ENCODE peak calls at places on chromosomes 7 and 10, in five cellular contexts. P is NT2/D1, Q is cardiac muscle cell, Z is pancreas, R is A673. Y is an unnamed sample. For H3K27me3 and H3K36me3, the result is how much of the 10 kb centered on the place peaks cover.

GRCh38 chr10:12719365-12719764 is 282.1 kb downstream of the CCDC3 start:
- DNase-seq in P (no peak), Q (no peak), Z (no peak), R (peak), Y (no peak)

GRCh38 chr7:140596751-140597424 is 43.7 kb downstream of the DENND2A start:
- DNase-seq in P (no peak), Q (no peak), Z (no peak), R (no peak), Y (no peak)

GRCh38 chr10:22911889-22912762 is 15.7 kb upstream of the ARMC3 start:
- DNase-seq in P (no peak), Q (peak), Z (no peak), R (peak), Y (no peak)

GRCh38 chr10:122543676-122544075 is 16.9 kb upstream of the DMBT1 start:
- DNase-seq in P (no peak), Q (no peak), Z (no peak), R (no peak), Y (no peak)

GRCh38 chr10:103736763-103737162 is 118.6 kb downstream of the SH3PXD2A start:
- DNase-seq in P (no peak), Q (no peak), Z (no peak), R (peak), Y (no peak)

GRCh38 chr10:50575477-50576244 is 48.1 kb downstream of the SGMS1 start:
- DNase-seq in P (no peak), Q (no peak), Z (no peak), R (no peak), Y (no peak)

GRCh38 chr10:10869592-10869991 is 148.1 kb upstream of the CELF2 start:
- DNase-seq in P (no peak), Q (no peak), Z (no peak), R (peak), Y (no peak)

GRCh38 chr10:5159126-5159525 is 25.8 kb downstream of the AKR1C8 start:
- DNase-seq in P (no peak), Q (no peak), Z (no peak), R (peak), Y (no peak)

GRCh38 chr7:31938650-31939049 is 131.6 kb downstream of the PDE1C start:
- DNase-seq in P (no peak), Q (no peak), Z (no peak), R (peak), Y (no peak)

GRCh38 chr10:126846959-126847358 is 58.3 kb upstream of the DOCK1 start:
- DNase-seq in P (no peak), Q (no peak), Z (no peak), R (no peak), Y (no peak)

GRCh38 chr7:42479452-42480303 is 242.7 kb upstream of the GLI3 start:
- DNase-seq in P (no peak), Q (no peak), Z (no peak), R (no peak), Y (no peak)

GRCh38 chr10:51035344-51035743 is 38.9 kb upstream of the PRKG1 start:
- DNase-seq in P (no peak), Q (no peak), Z (no peak), R (no peak), Y (no peak)

GRCh38 chr10:35000936-35001335 is 89.2 kb downstream of the CUL2 start:
- DNase-seq in P (no peak), Q (peak), Z (no peak), R (no peak), Y (no peak)

GRCh38 chr7:28761485-28761884 is 196.6 kb downstream of the TRIL start:
- DNase-seq in P (no peak), Q (no peak), Z (no peak), R (no peak), Y (no peak)

GRCh38 chr10:6049031-6049400 is 13.2 kb downstream of the IL2RA start:
- DNase-seq in P (no peak), Q (no peak), Z (no peak), R (no peak), Y (no peak)

GRCh38 chr7:82755705-82756551 is 312.4 kb upstream of the CACNA2D1 start:
- DNase-seq in P (no peak), Q (no peak), Z (no peak), R (no peak), Y (no peak)

GRCh38 chr7:133854739-133855138 is 272.4 kb upstream of the LRGUK start:
- DNase-seq in P (no peak), Q (peak), Z (no peak), R (peak), Y (no peak)

GRCh38 chr10:47331954-47332353 is 9.7 kb downstream of the GDF2 start:
- DNase-seq in P (no peak), Q (no peak), Z (no peak), R (no peak), Y (no peak)

GRCh38 chr10:12194752-12195271 is 879 bp downstream of the NUDT5 start:
- DNase-seq in P (no peak), Q (peak), Z (peak), R (peak), Y (peak)

GRCh38 chr7:24851791-24852190 is 94.5 kb upstream of the GSDME start:
- DNase-seq in P (peak), Q (no peak), Z (no peak), R (peak), Y (peak)

GRCh38 chr7:138008588-138009349 is 6.9 kb upstream of the CREB3L2 start:
- DNase-seq in P (peak), Q (peak), Z (no peak), R (peak), Y (peak)

GRCh38 chr10:52566471-52567246 is 205.9 kb downstream of the MBL2 start:
- DNase-seq in P (no peak), Q (peak), Z (no peak), R (peak), Y (no peak)

GRCh38 chr10:21078410-21079329 is 181.6 kb upstream of the NEBL start:
- DNase-seq in P (peak), Q (peak), Z (peak), R (peak), Y (peak)

DNA sequence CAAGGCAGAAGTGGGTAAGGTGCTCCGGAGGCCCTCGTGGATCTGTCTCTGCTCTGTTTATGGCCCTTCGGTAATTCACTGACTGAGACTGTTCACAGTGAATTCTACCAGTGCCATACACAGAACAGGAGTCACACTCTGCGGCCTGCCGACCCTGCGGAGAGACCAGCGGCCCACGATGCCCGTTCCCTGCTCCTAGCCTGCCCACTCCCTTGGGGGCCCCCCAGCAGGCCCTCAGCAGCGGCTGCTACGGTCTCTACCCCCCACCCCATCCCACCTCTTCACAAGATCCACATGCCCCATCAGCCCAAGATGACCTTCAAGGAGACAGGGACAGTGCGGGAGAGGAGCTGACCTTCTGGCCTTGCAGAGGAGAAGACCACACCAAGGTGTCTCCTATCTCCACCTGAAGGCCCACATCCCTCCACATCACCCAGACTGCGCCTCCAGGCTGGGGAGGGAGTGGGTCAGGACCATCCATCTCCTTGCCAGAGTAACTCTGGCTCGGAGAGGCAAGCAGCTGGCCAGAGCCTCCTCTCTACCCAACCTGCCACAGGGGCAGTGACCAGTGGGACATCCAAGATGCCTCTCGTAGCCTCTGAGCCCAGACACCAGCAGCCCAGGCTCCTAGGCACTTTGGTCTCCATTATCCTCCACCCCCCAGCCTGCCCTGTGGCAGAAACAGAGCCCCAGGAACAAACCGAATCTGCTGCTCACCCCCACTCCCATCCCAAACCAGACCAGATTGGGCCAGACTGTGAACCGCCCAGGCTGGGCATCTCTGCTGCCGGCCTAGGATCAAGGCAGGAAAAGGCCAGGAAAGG is 163.6 kb downstream of the NRF1 start:
- DNase-seq in P (no peak), Q (no peak), Z (no peak), R (no peak), Y (no peak)
- H3K27me3 ChIP-seq in P (under half), Q (half or more), Z (under half), R (under half), Y (under half)

GRCh38 chr10:68787813-68788212 is 39.5 kb upstream of the STOX1 start:
- DNase-seq in P (no peak), Q (no peak), Z (no peak), R (no peak), Y (no peak)
- H3K36me3 ChIP-seq in P (half or more), Q (half or more), Z (under half), R (half or more), Y (under half)

GRCh38 chr10:132030898-132031463 is 34.8 kb upstream of the JAKMIP3 start:
- DNase-seq in P (no peak), Q (no peak), Z (no peak), R (no peak), Y (no peak)

GRCh38 chr10:132035476-132035875 is 30.3 kb upstream of the JAKMIP3 start:
- DNase-seq in P (no peak), Q (no peak), Z (no peak), R (no peak), Y (no peak)

GRCh38 chr10:132036887-132037675 is 28.7 kb upstream of the JAKMIP3 start:
- DNase-seq in P (peak), Q (peak), Z (peak), R (no peak), Y (no peak)

GRCh38 chr10:132036153-132036886 is 29.4 kb upstream of the JAKMIP3 start:
- DNase-seq in P (no peak), Q (peak), Z (peak), R (peak), Y (peak)

GRCh38 chr10:132033632-132034031 is 32.1 kb upstream of the JAKMIP3 start:
- DNase-seq in P (no peak), Q (no peak), Z (no peak), R (no peak), Y (no peak)
- H3K27me3 ChIP-seq in P (under half), Q (half or more), Z (under half), R (half or more), Y (under half)

GRCh38 chr10:79269969-79270368 is 77.3 kb upstream of the PPIF start:
- DNase-seq in P (no peak), Q (no peak), Z (no peak), R (no peak), Y (no peak)

GRCh38 chr10:79269443-79269842 is 77.8 kb upstream of the PPIF start:
- DNase-seq in P (no peak), Q (no peak), Z (no peak), R (no peak), Y (no peak)

GRCh38 chr10:79268717-79269116 is 78.6 kb upstream of the PPIF start:
- DNase-seq in P (no peak), Q (no peak), Z (no peak), R (no peak), Y (no peak)

GRCh38 chr10:79272353-79272752 is 74.9 kb upstream of the PPIF start:
- DNase-seq in P (no peak), Q (no peak), Z (no peak), R (no peak), Y (no peak)

DNA sequence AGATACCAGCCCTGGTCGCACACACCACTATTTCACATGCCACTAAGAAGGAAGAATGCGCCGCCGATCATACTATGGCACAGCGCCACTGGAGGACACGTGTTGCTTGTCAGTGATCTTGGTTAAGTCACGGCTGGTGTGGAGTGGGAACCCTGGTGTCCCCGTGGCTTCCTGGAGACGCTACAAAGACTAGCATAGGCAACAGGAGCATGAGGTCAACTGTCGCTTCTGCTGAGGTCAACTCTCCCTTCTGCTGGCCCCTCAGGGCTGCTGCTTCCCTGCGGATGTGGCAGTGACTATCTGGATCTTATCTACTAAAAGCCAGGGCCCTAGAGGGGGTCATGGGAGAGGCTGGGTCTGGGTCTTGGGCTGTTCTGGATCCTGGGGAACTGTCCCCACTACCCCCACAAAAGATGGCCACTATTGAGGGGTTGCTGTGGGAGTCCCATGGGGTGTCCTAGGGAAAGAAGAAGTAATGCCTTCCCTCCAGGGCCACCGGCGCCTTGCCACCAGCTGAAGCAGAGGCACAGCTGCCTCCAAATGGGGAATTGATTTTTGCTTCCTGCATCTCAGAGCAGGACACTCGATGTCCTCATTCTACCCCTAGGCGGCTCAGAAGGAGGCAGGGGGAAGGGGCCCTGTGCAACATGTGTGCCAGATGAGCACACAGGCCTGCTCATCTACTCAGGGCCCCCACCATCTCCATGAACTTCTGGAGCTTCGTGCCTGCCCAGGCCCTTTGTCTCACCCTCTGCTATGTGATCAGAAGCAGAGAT is 76.6 kb upstream of the PPIF start:
- DNase-seq in P (no peak), Q (no peak), Z (no peak), R (no peak), Y (no peak)
- H3K36me3 ChIP-seq in P (half or more), Q (under half), Z (under half), R (under half), Y (under half)

GRCh38 chr10:117486606-117487005 is 55.9 kb upstream of the EMX2 start:
- DNase-seq in P (no peak), Q (no peak), Z (no peak), R (no peak), Y (no peak)

GRCh38 chr10:117483056-117483590 is 59.4 kb upstream of the EMX2 start:
- DNase-seq in P (no peak), Q (no peak), Z (no peak), R (no peak), Y (no peak)

GRCh38 chr10:117492504-117492903 is 50.0 kb upstream of the EMX2 start:
- DNase-seq in P (no peak), Q (no peak), Z (no peak), R (no peak), Y (no peak)

DNA sequence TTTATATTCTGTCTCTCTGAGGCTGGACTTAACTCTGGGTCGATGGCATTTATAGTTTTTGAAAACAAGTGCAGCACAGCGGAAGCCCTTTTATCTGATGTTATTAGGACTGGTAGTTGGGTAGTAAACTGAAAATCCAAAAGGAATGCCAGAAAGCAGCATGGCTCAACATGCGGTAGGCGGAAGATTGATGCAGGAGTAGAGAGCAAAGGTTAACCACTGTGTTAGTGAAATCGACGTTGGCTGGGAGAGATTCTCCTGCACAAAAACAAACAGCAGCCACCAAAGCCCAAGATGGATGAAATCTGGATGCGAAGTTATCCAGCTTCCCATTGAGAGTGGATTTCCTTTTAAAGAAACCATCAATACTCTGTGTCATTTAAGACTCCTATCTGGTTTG is 54.5 kb upstream of the EMX2 start:
- DNase-seq in P (no peak), Q (no peak), Z (no peak), R (no peak), Y (no peak)
- H3K27me3 ChIP-seq in P (under half), Q (half or more), Z (under half), R (under half), Y (under half)

GRCh38 chr7:158786898-158787297 is 42.4 kb downstream of the ESYT2 start:
- DNase-seq in P (no peak), Q (no peak), Z (no peak), R (no peak), Y (no peak)
- H3K36me3 ChIP-seq in P (half or more), Q (under half), Z (under half), R (under half), Y (under half)